ENCODE peak calls at places on chromosomes 1 and 21, in five cellular contexts. One of them, this sample, is unnamed.

GRCh38 chr1:3481836-3482589 is 27.5 kb downstream of the ARHGEF16 start:
- DNase-seq in astrocyte of the spinal cord: no peak
- DNase-seq in left lung: no peak
- DNase-seq in cardiac fibroblast: no peak
- DNase-seq in hepatocyte: peak
- DNase-seq in this sample: peak

GRCh38 chr1:183353597-183353996 is 64.6 kb downstream of the NMNAT2 start:
- DNase-seq in astrocyte of the spinal cord: no peak
- DNase-seq in left lung: no peak
- DNase-seq in cardiac fibroblast: peak
- DNase-seq in hepatocyte: no peak
- DNase-seq in this sample: no peak

GRCh38 chr1:59638172-59638800 is 176.5 kb upstream of the HOOK1 start:
- DNase-seq in astrocyte of the spinal cord: peak
- DNase-seq in left lung: no peak
- DNase-seq in cardiac fibroblast: peak
- DNase-seq in hepatocyte: peak
- DNase-seq in this sample: peak

GRCh38 chr1:31203215-31203614 is 36.5 kb downstream of the NKAIN1 start:
- DNase-seq in astrocyte of the spinal cord: no peak
- DNase-seq in left lung: no peak
- DNase-seq in cardiac fibroblast: no peak
- DNase-seq in hepatocyte: no peak
- DNase-seq in this sample: no peak

GRCh38 chr1:198564157-198564556 is 23.7 kb upstream of the ATP6V1G3 start:
- DNase-seq in astrocyte of the spinal cord: no peak
- DNase-seq in left lung: no peak
- DNase-seq in cardiac fibroblast: no peak
- DNase-seq in hepatocyte: no peak
- DNase-seq in this sample: no peak

GRCh38 chr1:9119745-9120144 is 9.2 kb downstream of the GPR157 start:
- DNase-seq in astrocyte of the spinal cord: no peak
- DNase-seq in left lung: peak
- DNase-seq in cardiac fibroblast: no peak
- DNase-seq in hepatocyte: no peak
- DNase-seq in this sample: no peak

GRCh38 chr1:51792864-51793263 is 85.7 kb downstream of the NRDC start:
- DNase-seq in astrocyte of the spinal cord: peak
- DNase-seq in left lung: no peak
- DNase-seq in cardiac fibroblast: peak
- DNase-seq in hepatocyte: peak
- DNase-seq in this sample: peak

GRCh38 chr1:1922782-1923680 is 4.0 kb upstream of the TMEM52 start:
- DNase-seq in astrocyte of the spinal cord: no peak
- DNase-seq in left lung: no peak
- DNase-seq in cardiac fibroblast: no peak
- DNase-seq in hepatocyte: peak
- DNase-seq in this sample: no peak

GRCh38 chr1:199132006-199132405 is 493.2 kb downstream of the PTPRC start:
- DNase-seq in astrocyte of the spinal cord: no peak
- DNase-seq in left lung: no peak
- DNase-seq in cardiac fibroblast: no peak
- DNase-seq in hepatocyte: no peak
- DNase-seq in this sample: no peak

GRCh38 chr1:246511203-246511602 is 4.1 kb upstream of the SMYD3 start:
- DNase-seq in astrocyte of the spinal cord: no peak
- DNase-seq in left lung: no peak
- DNase-seq in cardiac fibroblast: no peak
- DNase-seq in hepatocyte: no peak
- DNase-seq in this sample: no peak

GRCh38 chr21:29248124-29248523 is 50.6 kb upstream of the BACH1 start:
- DNase-seq in astrocyte of the spinal cord: no peak
- DNase-seq in left lung: no peak
- DNase-seq in cardiac fibroblast: peak
- DNase-seq in hepatocyte: no peak
- DNase-seq in this sample: peak

GRCh38 chr1:19647643-19648042 is 3.5 kb downstream of the NBL1 start:
- DNase-seq in astrocyte of the spinal cord: no peak
- DNase-seq in left lung: no peak
- DNase-seq in cardiac fibroblast: peak
- DNase-seq in hepatocyte: no peak
- DNase-seq in this sample: no peak

GRCh38 chr1:227775841-227776240 is 39.6 kb upstream of the PRSS38 start:
- DNase-seq in astrocyte of the spinal cord: peak
- DNase-seq in left lung: no peak
- DNase-seq in cardiac fibroblast: no peak
- DNase-seq in hepatocyte: no peak
- DNase-seq in this sample: no peak

GRCh38 chr1:221206076-221206475 is 326.8 kb downstream of the HLX start:
- DNase-seq in astrocyte of the spinal cord: no peak
- DNase-seq in left lung: no peak
- DNase-seq in cardiac fibroblast: no peak
- DNase-seq in hepatocyte: no peak
- DNase-seq in this sample: no peak

GRCh38 chr1:35568975-35569395 is 4.1 kb upstream of the TFAP2E start:
- DNase-seq in astrocyte of the spinal cord: peak
- DNase-seq in left lung: no peak
- DNase-seq in cardiac fibroblast: peak
- DNase-seq in hepatocyte: peak
- DNase-seq in this sample: peak

GRCh38 chr1:157773723-157774350 is 3.1 kb downstream of the FCRL2 start:
- DNase-seq in astrocyte of the spinal cord: no peak
- DNase-seq in left lung: no peak
- DNase-seq in cardiac fibroblast: no peak
- DNase-seq in hepatocyte: peak
- DNase-seq in this sample: no peak

GRCh38 chr1:117678246-117678977 is 72.6 kb downstream of the TENT5C start:
- DNase-seq in astrocyte of the spinal cord: no peak
- DNase-seq in left lung: no peak
- DNase-seq in cardiac fibroblast: peak
- DNase-seq in hepatocyte: no peak
- DNase-seq in this sample: no peak

GRCh38 chr1:93304716-93305138 is 41.0 kb upstream of the DR1 start:
- DNase-seq in astrocyte of the spinal cord: peak
- DNase-seq in left lung: no peak
- DNase-seq in cardiac fibroblast: peak
- DNase-seq in hepatocyte: peak
- DNase-seq in this sample: peak

GRCh38 chr1:112504666-112505399 is 3.9 kb upstream of the WNT2B start:
- DNase-seq in astrocyte of the spinal cord: no peak
- DNase-seq in left lung: no peak
- DNase-seq in cardiac fibroblast: no peak
- DNase-seq in hepatocyte: peak
- DNase-seq in this sample: no peak

GRCh38 chr1:205536759-205537361 is 32.4 kb downstream of the CDK18 start:
- DNase-seq in astrocyte of the spinal cord: no peak
- DNase-seq in left lung: peak
- DNase-seq in cardiac fibroblast: no peak
- DNase-seq in hepatocyte: no peak
- DNase-seq in this sample: no peak

GRCh38 chr1:29384496-29385015 is 148.2 kb downstream of the PTPRU start:
- DNase-seq in astrocyte of the spinal cord: no peak
- DNase-seq in left lung: no peak
- DNase-seq in cardiac fibroblast: no peak
- DNase-seq in hepatocyte: no peak
- DNase-seq in this sample: no peak

GRCh38 chr1:47679301-47679751 is 241.5 kb downstream of the FOXD2 start:
- DNase-seq in astrocyte of the spinal cord: peak
- DNase-seq in left lung: no peak
- DNase-seq in cardiac fibroblast: peak
- DNase-seq in hepatocyte: no peak
- DNase-seq in this sample: peak

GRCh38 chr1:149916193-149916926 is 1.3 kb downstream of the SV2A start:
- DNase-seq in astrocyte of the spinal cord: no peak
- DNase-seq in left lung: no peak
- DNase-seq in cardiac fibroblast: no peak
- DNase-seq in hepatocyte: no peak
- DNase-seq in this sample: no peak
- H3K4me3 ChIP-seq in astrocyte of the spinal cord: peak
- H3K4me3 ChIP-seq in left lung: no peak
- H3K4me3 ChIP-seq in cardiac fibroblast: peak
- H3K4me3 ChIP-seq in hepatocyte: no peak
- H3K4me3 ChIP-seq in this sample: peak

GRCh38 chr1:235865565-235866206 is 1.0 kb downstream of the LYST start:
- DNase-seq in astrocyte of the spinal cord: no peak
- DNase-seq in left lung: no peak
- DNase-seq in cardiac fibroblast: peak
- DNase-seq in hepatocyte: no peak
- DNase-seq in this sample: peak

GRCh38 chr1:235866913-235867850 is 476 bp upstream of the LYST start:
- DNase-seq in astrocyte of the spinal cord: peak
- DNase-seq in left lung: peak
- DNase-seq in cardiac fibroblast: peak
- DNase-seq in hepatocyte: peak
- DNase-seq in this sample: peak

GRCh38 chr1:235864965-235865525 is 1.7 kb downstream of the LYST start:
- DNase-seq in astrocyte of the spinal cord: no peak
- DNase-seq in left lung: no peak
- DNase-seq in cardiac fibroblast: peak
- DNase-seq in hepatocyte: no peak
- DNase-seq in this sample: peak

GRCh38 chr1:235867903-235868469 is 1.3 kb upstream of the LYST start:
- DNase-seq in astrocyte of the spinal cord: no peak
- DNase-seq in left lung: no peak
- DNase-seq in cardiac fibroblast: no peak
- DNase-seq in hepatocyte: no peak
- DNase-seq in this sample: no peak

DNA sequence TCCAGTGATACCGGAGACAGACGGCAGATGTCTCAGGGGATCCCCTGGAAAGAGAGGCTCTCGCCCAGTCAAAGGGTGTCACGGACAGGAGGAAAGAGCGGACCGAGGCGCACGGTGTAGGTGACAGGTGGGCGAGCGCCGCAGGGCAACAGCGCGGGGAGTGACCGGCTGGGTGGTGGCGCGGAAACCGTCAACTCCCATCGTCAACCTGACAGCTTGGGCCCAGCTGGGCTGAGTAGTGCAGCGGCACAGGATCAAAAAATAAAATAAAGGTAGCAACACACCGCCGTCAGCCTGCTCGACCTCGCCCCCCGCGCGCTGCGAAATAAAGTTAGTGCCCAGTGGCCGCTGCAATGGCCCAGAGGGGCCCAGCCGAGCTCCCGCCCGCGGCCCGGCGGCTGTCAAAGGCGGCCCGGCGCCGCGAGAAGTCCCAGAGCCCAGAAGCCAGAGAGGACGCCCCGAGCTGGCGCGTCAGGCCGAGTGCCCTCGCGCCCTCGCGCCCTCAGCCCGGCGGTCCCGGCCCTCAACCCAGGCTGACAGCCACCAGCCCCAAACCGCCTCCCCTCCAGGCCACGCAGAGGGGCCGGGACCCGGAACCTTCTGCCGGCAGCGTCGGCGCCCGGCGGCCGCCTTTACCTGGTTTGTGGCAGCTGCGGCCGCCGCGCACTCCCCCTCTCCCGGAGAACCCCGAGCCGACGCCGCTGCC is at the start of gene LYST:
- DNase-seq in astrocyte of the spinal cord: peak
- DNase-seq in left lung: peak
- DNase-seq in cardiac fibroblast: peak
- DNase-seq in hepatocyte: peak
- DNase-seq in this sample: peak
- TF ChIP-seq CTCF in astrocyte of the spinal cord: peak
- TF ChIP-seq CTCF in left lung: no peak
- TF ChIP-seq CTCF in cardiac fibroblast: peak
- TF ChIP-seq CTCF in hepatocyte: peak
- TF ChIP-seq CTCF in this sample: peak

GRCh38 chr1:38041941-38042834 is 4.4 kb downstream of the POU3F1 start:
- DNase-seq in astrocyte of the spinal cord: no peak
- DNase-seq in left lung: no peak
- DNase-seq in cardiac fibroblast: no peak
- DNase-seq in hepatocyte: no peak
- DNase-seq in this sample: no peak
- H3K4me3 ChIP-seq in astrocyte of the spinal cord: no peak
- H3K4me3 ChIP-seq in left lung: no peak
- H3K4me3 ChIP-seq in cardiac fibroblast: no peak
- H3K4me3 ChIP-seq in hepatocyte: no peak
- H3K4me3 ChIP-seq in this sample: no peak

DNA sequence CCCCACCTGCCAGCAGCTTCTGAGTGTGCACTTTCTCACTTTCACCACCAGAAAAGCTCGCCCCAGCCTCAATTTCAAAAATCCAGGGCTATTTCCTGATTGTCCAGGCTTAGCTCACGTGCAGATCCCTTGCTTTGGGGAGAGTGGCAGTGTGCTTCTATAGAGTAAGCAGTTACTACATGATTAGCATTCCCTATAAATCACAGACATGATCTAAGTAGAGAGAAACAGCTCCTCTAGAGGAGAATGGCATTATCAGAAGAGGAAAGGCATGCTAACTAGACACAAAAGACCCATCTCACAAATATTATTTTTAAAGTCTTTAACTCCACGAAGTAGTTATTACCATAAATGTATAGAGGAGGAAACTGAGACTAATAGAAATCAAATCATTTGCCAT is 455.9 kb upstream of the PKN2 start:
- DNase-seq in astrocyte of the spinal cord: no peak
- DNase-seq in left lung: no peak
- DNase-seq in cardiac fibroblast: no peak
- DNase-seq in hepatocyte: peak
- DNase-seq in this sample: no peak
- TF ChIP-seq CTCF in astrocyte of the spinal cord: no peak
- TF ChIP-seq CTCF in left lung: no peak
- TF ChIP-seq CTCF in cardiac fibroblast: no peak
- TF ChIP-seq CTCF in hepatocyte: peak
- TF ChIP-seq CTCF in this sample: no peak

GRCh38 chr1:99645199-99645598 is 714 bp upstream of the PALMD start:
- DNase-seq in astrocyte of the spinal cord: no peak
- DNase-seq in left lung: no peak
- DNase-seq in cardiac fibroblast: peak
- DNase-seq in hepatocyte: peak
- DNase-seq in this sample: peak
- H3K4me3 ChIP-seq in astrocyte of the spinal cord: no peak
- H3K4me3 ChIP-seq in left lung: no peak
- H3K4me3 ChIP-seq in cardiac fibroblast: no peak
- H3K4me3 ChIP-seq in hepatocyte: no peak
- H3K4me3 ChIP-seq in this sample: no peak